ENCODE peak calls at places on chromosomes 4 and X, in nine cellular contexts. N is BJ; E is body of pancreas; S is upper lobe of left lung; Y is CD4-positive, alpha-beta T cell; P is CD8-positive, alpha-beta T cell; T is heart right ventricle; Z is progenitor cell of endocrine pancreas; L is MCF 10A. F is an unnamed sample.

GRCh38 chr4:45554423-45554822 is 569.4 kb downstream of the GABRG1 start:
- DNase-seq in Y (no peak), T (no peak), N (no peak), S (no peak), E (no peak), Z (no peak), P (no peak), L (peak; percentile 68), F (peak; percentile 38)

GRCh38 chr4:6546681-6547447 is 28.1 kb upstream of the MAN2B2 start:
- DNase-seq in Z (peak; percentile 39), L (peak; percentile 75), P (peak; percentile 31), N (no peak), E (peak; percentile 49), Y (peak; percentile 17), T (peak; percentile 36), S (no peak), F (no peak)

GRCh38 chrX:21800344-21800770 is 39.1 kb upstream of the MBTPS2 start:
- DNase-seq in N (no peak), P (no peak), L (peak; percentile 54), Z (no peak), S (no peak), T (no peak), E (no peak), Y (no peak), F (peak; percentile 10)

GRCh38 chrX:154695913-154696312 is 42.5 kb upstream of the CTAG2 start:
- DNase-seq in E (no peak), S (no peak), Z (no peak), Y (no peak), N (no peak), T (peak; percentile 18), P (no peak), L (no peak), F (no peak)

GRCh38 chr4:124596811-124597210 is 115.7 kb downstream of the ANKRD50 start:
- DNase-seq in Z (no peak), S (no peak), E (no peak), T (no peak), Y (no peak), L (no peak), N (no peak), P (no peak), F (no peak)

GRCh38 chrX:65706041-65706828 is 38.8 kb downstream of the MSN start:
- DNase-seq in E (peak; percentile 37), Z (no peak), Y (no peak), T (peak; percentile 59), P (no peak), S (no peak), N (no peak), L (peak; percentile 90), F (peak; percentile 86)

GRCh38 chr4:15636818-15637217 is 18.3 kb downstream of the FBXL5 start:
- DNase-seq in N (no peak), P (no peak), L (no peak), E (no peak), S (no peak), Z (no peak), Y (no peak), T (no peak), F (peak; percentile 23)

GRCh38 chrX:44432641-44433040 is 89.2 kb upstream of the EFHC2 start:
- DNase-seq in T (peak; percentile 3), S (no peak), Z (no peak), N (no peak), L (no peak), Y (no peak), E (no peak), P (no peak), F (peak; percentile 78)

GRCh38 chr4:168309781-168310180 is 8.8 kb downstream of the DDX60 start:
- DNase-seq in E (peak; percentile 6), Z (no peak), S (no peak), P (no peak), T (no peak), L (no peak), N (no peak), Y (no peak), F (no peak)

GRCh38 chr4:57190651-57191481 is 80.7 kb upstream of the IGFBP7 start:
- DNase-seq in T (no peak), E (peak; percentile 13), S (no peak), Y (no peak), N (no peak), Z (peak; percentile 40), L (peak; percentile 50), P (no peak), F (peak; percentile 13)
- TF ChIP-seq CTCF in T (peak; percentile 55), E (peak; percentile 33), S (peak; percentile 37), Y (peak; percentile 16), N (peak; percentile 63), Z (peak; percentile 72), L (peak; percentile 55), P (peak; percentile 46), F (peak; percentile 60)

GRCh38 chr4:26873391-26874026 is 12.9 kb downstream of the STIM2 start:
- DNase-seq in L (no peak), N (no peak), Z (no peak), P (peak; percentile 49), Y (peak; percentile 34), S (no peak), T (no peak), E (peak; percentile 34), F (no peak)
- TF ChIP-seq CTCF in L (no peak), N (no peak), Z (no peak), P (no peak), Y (no peak), S (no peak), T (no peak), E (no peak), F (no peak)

DNA sequence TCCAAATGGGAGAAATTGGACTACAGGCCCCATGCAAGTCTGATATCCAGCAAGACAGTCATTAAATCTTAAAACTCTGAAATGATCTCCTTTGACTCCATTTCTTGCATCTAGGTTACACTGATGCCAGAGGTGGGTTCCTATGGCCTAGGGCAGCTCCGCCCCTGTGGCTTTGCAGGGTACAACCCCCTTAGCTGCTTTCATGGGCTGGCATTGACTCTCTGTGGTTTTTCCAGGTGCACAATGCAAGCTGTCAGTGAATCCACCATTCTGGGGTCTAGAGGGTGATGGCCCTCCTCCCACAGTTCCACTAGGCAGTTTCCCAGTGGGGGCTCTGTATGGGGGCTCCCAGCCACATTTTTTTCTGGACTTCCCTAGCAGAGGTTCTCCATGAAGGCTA is 228.5 kb upstream of the ADAMTS3 start:
- DNase-seq in Z (no peak), P (no peak), S (no peak), T (no peak), Y (no peak), L (no peak), E (no peak), N (no peak), F (no peak)
- TF ChIP-seq CTCF in Z (no peak), P (no peak), S (no peak), T (no peak), Y (no peak), L (no peak), E (no peak), N (no peak), F (no peak)

GRCh38 chr4:165058676-165059075 is 5.0 kb downstream of the TRIM75 start:
- DNase-seq in T (no peak), Y (no peak), P (no peak), L (no peak), E (no peak), N (no peak), S (no peak), Z (no peak), F (no peak)

GRCh38 chr4:165055601-165056000 is 1.9 kb downstream of the TRIM75 start:
- DNase-seq in N (no peak), S (no peak), Z (no peak), L (no peak), T (no peak), Y (no peak), E (no peak), P (no peak), F (no peak)

GRCh38 chr4:165060938-165061337 is 7.3 kb downstream of the TRIM75 start:
- DNase-seq in P (no peak), Z (no peak), E (no peak), N (no peak), S (no peak), T (no peak), Y (no peak), L (peak; percentile 18), F (peak; percentile 17)
- TF ChIP-seq CTCF in P (no peak), Z (peak; percentile 45), E (no peak), N (peak; percentile 30), S (no peak), T (no peak), Y (no peak), L (no peak), F (peak; percentile 44)